ENCODE peak calls at places on chromosomes 11 and 22, in five cellular contexts. G is MM.1S, V is H1, M is kidney, X is GM23248. I is an unnamed sample.

GRCh38 chr11:65129649-65130441 is 4.5 kb downstream of the SYVN1 start:
- DNase-seq in X (no peak), V (no peak), G (no peak), M (no peak), I (no peak)

GRCh38 chr11:5992604-5993251 is 5.9 kb upstream of the OR52L1 start:
- DNase-seq in V (no peak), G (peak; percentile 22), X (peak; percentile 58), M (no peak), I (peak; percentile 44)

GRCh38 chr11:44224867-44225501 is 85.0 kb downstream of the ALX4 start:
- DNase-seq in M (no peak), V (no peak), G (no peak), X (peak; percentile 57), I (no peak)

GRCh38 chr22:46654426-46654825 is 34.2 kb downstream of the GRAMD4 start:
- DNase-seq in G (no peak), M (no peak), V (no peak), X (no peak), I (no peak)

GRCh38 chr22:18005201-18005926 is 19.0 kb downstream of the MICAL3 start:
- DNase-seq in V (no peak), G (no peak), X (no peak), M (no peak), I (no peak)

GRCh38 chr22:37205046-37205445 is 7.2 kb downstream of the SSTR3 start:
- DNase-seq in X (no peak), G (no peak), V (no peak), M (peak; percentile 48), I (no peak)

GRCh38 chr11:120527111-120527748 is 15.7 kb downstream of the GRIK4 start:
- DNase-seq in M (peak; percentile 83), X (peak; percentile 80), G (peak; percentile 56), V (peak; percentile 84), I (peak; percentile 74)

GRCh38 chr11:69708731-69709401 is 5.0 kb upstream of the FGF19 start:
- DNase-seq in G (no peak), M (no peak), V (no peak), X (no peak), I (peak; percentile 62)

GRCh38 chr22:30340911-30341685 is 14.4 kb upstream of the TBC1D10A start:
- DNase-seq in X (no peak), M (no peak), V (no peak), G (no peak), I (no peak)

GRCh38 chr11:19426022-19426718 is 185.4 kb upstream of the E2F8 start:
- DNase-seq in M (no peak), G (no peak), X (no peak), V (no peak), I (no peak)

GRCh38 chr22:28024422-28024888 is 105.4 kb upstream of the PITPNB start:
- DNase-seq in M (peak; percentile 52), X (no peak), G (no peak), V (no peak), I (no peak)

GRCh38 chr11:64876835-64877341 is 1.5 kb downstream of the EHD1 start:
- DNase-seq in G (no peak), V (no peak), M (peak; percentile 82), X (peak; percentile 79), I (peak; percentile 49)

GRCh38 chr11:105179542-105180278 is 40.1 kb upstream of the CARD18 start:
- DNase-seq in G (no peak), X (no peak), V (no peak), M (no peak), I (no peak)

GRCh38 chr11:65546217-65546958 is 11.8 kb downstream of the LTBP3 start:
- DNase-seq in G (peak; percentile 96), X (no peak), M (peak; percentile 97), V (no peak), I (peak; percentile 94)

GRCh38 chr11:30346068-30346688 is 23.3 kb downstream of the ARL14EP start:
- DNase-seq in G (peak; percentile 72), X (peak; percentile 74), M (no peak), V (no peak), I (peak; percentile 82)

GRCh38 chr22:17368727-17369552 is at the start of gene CECR2:
- DNase-seq in X (no peak), M (peak; percentile 79), G (peak; percentile 42), V (peak; percentile 60), I (peak; percentile 95)

GRCh38 chr22:24986816-24987215 is 34.3 kb downstream of the KIAA1671 start:
- DNase-seq in G (no peak), V (no peak), X (no peak), M (no peak), I (no peak)

GRCh38 chr11:2741377-2742131 is 41.8 kb upstream of the KCNQ1OT1 start:
- DNase-seq in X (peak; percentile 74), M (peak; percentile 89), G (no peak), V (no peak), I (no peak)

GRCh38 chr11:97202613-97203292 is 812.9 kb downstream of the JRKL start:
- DNase-seq in V (no peak), G (no peak), X (no peak), M (no peak), I (peak; percentile 5)

GRCh38 chr22:25494774-25495173 is 69.7 kb upstream of the GRK3 start:
- DNase-seq in X (no peak), M (no peak), G (peak; percentile 64), V (no peak), I (peak; percentile 9)

GRCh38 chr11:33391188-33391892 is 134.2 kb downstream of the HIPK3 start:
- DNase-seq in G (no peak), M (no peak), X (no peak), V (no peak), I (no peak)
- H3K27ac ChIP-seq in G (no peak overlapping the region), M (no peak overlapping the region), X (no peak overlapping the region), V (no peak overlapping the region), I (no peak overlapping the region)

GRCh38 chr22:33917744-33918406 is 2.4 kb downstream of the LARGE1 start:
- DNase-seq in G (peak; percentile 75), X (peak; percentile 40), M (no peak), V (no peak), I (peak; percentile 64)

GRCh38 chr22:33920927-33921575 is 775 bp upstream of the LARGE1 start:
- DNase-seq in X (peak; percentile 99), G (peak; percentile 97), V (peak; percentile 88), M (peak; percentile 99), I (peak; percentile 99)

GRCh38 chr22:33919591-33920501 is at the start of gene LARGE1:
- DNase-seq in V (no peak), M (peak; percentile 90), G (peak; percentile 86), X (peak; percentile 81), I (peak; percentile 78)

GRCh38 chr22:33921576-33922181 is 1.4 kb upstream of the LARGE1 start:
- DNase-seq in G (peak; percentile 65), M (peak; percentile 91), X (peak; percentile 76), V (no peak), I (peak; percentile 94)

DNA sequence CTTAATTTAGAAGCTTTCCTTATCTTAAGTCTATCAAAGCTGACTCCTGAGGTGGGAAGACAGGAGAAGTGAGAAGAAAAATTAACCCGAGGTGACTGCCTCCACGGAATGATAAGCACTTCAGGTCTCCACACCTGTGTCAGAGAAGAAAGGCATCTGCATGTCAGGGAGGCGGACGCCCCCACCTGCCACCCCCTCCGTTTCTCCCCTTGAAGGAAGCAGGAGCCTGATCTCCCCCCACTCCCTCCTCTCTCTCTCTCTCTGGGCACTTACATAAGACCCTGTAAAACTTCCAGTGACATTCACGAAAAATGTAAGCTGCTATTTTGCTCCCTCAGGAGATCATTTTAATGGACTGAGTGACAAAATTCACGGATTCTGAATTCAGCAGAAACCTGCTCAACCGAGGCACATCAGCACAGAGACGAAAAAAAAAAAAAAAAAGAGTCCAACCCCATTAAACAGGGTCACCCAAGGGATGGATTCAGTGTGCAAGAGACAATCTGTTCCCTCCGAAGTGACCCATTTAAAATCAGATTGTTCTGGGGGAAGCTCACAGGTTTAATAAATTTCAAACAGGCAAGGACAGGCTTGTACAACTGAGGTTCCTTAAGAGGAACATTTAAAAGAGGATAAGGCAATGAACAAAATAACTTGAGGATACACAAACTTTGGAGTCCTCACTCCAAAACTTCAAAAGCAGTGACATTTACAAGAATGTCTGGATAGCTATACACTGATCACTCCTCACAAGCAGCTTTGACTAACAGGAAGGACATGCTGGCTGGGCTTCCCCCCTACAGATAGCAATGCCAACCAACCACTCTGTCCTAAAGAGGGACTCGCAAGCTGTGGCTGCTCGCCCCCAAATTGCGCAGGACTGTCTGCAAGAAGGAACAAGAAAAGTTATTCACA is 1.3 kb downstream of the LARGE1 start:
- DNase-seq in M (no peak), G (no peak), V (no peak), X (peak; percentile 55), I (no peak)
- H3K9ac ChIP-seq in M (peak overlapping the region; percentile 57), G (peak overlapping the region; percentile 94), V (no peak overlapping the region), X (peak overlapping the region; percentile 76), I (no peak overlapping the region)

DNA sequence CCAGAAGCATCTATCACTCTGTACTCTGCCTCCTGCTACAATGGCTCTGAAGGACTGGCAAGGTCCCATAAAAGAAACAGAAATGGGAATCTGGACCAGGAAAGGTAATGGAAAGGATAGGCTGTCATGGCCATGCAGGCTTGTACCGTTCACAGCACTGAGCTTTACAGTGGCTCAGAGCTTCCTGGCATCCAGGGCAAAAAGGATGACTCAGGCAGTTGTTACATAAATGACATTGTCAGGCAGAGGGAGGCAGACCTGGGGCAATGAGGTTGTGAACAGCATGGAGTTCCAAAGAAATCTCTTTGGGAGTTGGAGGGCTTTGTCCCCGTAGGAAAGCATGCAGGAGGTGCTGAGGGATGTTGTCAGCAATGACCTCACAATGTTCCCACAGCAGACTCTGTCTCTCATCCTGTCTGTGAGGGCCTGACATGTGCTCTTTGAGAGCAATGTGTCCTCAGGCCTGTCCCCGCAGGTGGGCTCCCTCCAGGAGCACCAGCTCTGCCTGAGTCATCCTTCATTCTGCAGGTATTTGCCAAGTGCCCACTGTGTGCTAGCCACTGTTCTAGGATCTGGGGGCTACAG is 25.9 kb upstream of the PDE2A start:
- DNase-seq in X (peak; percentile 90), V (no peak), M (no peak), G (no peak), I (no peak)
- H3K36me3 ChIP-seq in X (no peaks in the 10 kb centered on the region), V (peaks cover 5% of the 10 kb centered on the region), M (peaks cover 59% of the 10 kb centered on the region), G (no peaks in the 10 kb centered on the region), I (no peaks in the 10 kb centered on the region)

GRCh38 chr11:119026970-119027369 is 3.7 kb downstream of the SLC37A4 start:
- DNase-seq in X (no peak), M (no peak), V (no peak), G (no peak), I (no peak)

GRCh38 chr11:119025978-119026766 is 4.5 kb downstream of the SLC37A4 start:
- DNase-seq in M (no peak), V (no peak), G (no peak), X (no peak), I (no peak)

GRCh38 chr11:119023741-119024140 is 5.2 kb downstream of the TRAPPC4 start:
- DNase-seq in M (no peak), V (no peak), G (no peak), X (no peak), I (no peak)

GRCh38 chr11:119025099-119025473 is 5.6 kb downstream of the SLC37A4 start:
- DNase-seq in G (no peak), X (no peak), M (no peak), V (no peak), I (no peak)

GRCh38 chr11:119024430-119025098 is 6.0 kb downstream of the TRAPPC4 start:
- DNase-seq in X (no peak), G (no peak), V (no peak), M (no peak), I (no peak)
- H3K27ac ChIP-seq in X (no peak overlapping the region), G (peak overlapping the region; percentile 92), V (no peak overlapping the region), M (peak overlapping the region; percentile 60), I (peak overlapping the region; percentile 37)

I was measured in neural progenitor cell.